ENCODE peak calls at places on chromosomes 1 and 21, in six cellular contexts. M is WTC11, X is AG10803, Z is lung, Q is tibial artery, T is brain microvascular endothelial cell. I is an unnamed sample.
A peak's percentile ranks its signal among the peaks of the same experiment; 100 is the strongest.

GRCh38 chr21:40793057-40793456 is 53.9 kb downstream of the DSCAM start:
- DNase-seq in Z (no peak), Q (no peak), X (peak; percentile 49), M (no peak), T (no peak), I (no peak)

GRCh38 chr1:172742599-172743500 is 83.9 kb downstream of the FASLG start:
- DNase-seq in X (peak; percentile 43), M (no peak), T (peak; percentile 38), Q (no peak), Z (no peak), I (no peak)

GRCh38 chr1:186183219-186183618 is 191.8 kb downstream of the TPR start:
- DNase-seq in Q (peak; percentile 72), M (no peak), X (peak; percentile 84), T (peak; percentile 84), Z (no peak), I (no peak)

GRCh38 chr1:68331117-68331865 is 99.0 kb upstream of the WLS start:
- DNase-seq in Z (no peak), Q (no peak), X (peak; percentile 90), T (peak; percentile 67), M (no peak), I (no peak)

GRCh38 chr1:36137776-36138175 is 11.5 kb downstream of the TRAPPC3 start:
- DNase-seq in Z (no peak), T (no peak), X (no peak), M (no peak), Q (no peak), I (no peak)

GRCh38 chr21:44310628-44311027 is 10.8 kb downstream of the PFKL start:
- DNase-seq in T (no peak), Z (no peak), Q (no peak), M (no peak), X (no peak), I (no peak)

GRCh38 chr1:246691622-246692495 is 32.4 kb upstream of the SCCPDH start:
- DNase-seq in M (no peak), Q (no peak), T (no peak), Z (no peak), X (peak; percentile 32), I (no peak)

GRCh38 chr1:84998642-84999280 is 1.8 kb upstream of the MCOLN2 start:
- DNase-seq in X (no peak), T (no peak), Q (no peak), Z (no peak), M (no peak), I (no peak)

GRCh38 chr1:172399369-172400072 is 21.0 kb upstream of the C1orf105 start:
- DNase-seq in T (peak; percentile 94), X (peak; percentile 100), Q (peak; percentile 76), M (no peak), Z (peak; percentile 43), I (peak; percentile 81)

GRCh38 chr1:76759950-76760349 is 107.3 kb upstream of the ST6GALNAC5 start:
- DNase-seq in Z (peak; percentile 73), X (peak; percentile 40), T (peak; percentile 1), Q (no peak), M (no peak), I (no peak)

GRCh38 chr1:119279441-119280415 is 88.9 kb upstream of the HAO2 start:
- DNase-seq in T (peak; percentile 89), M (no peak), X (peak; percentile 94), Q (no peak), Z (no peak), I (no peak)

GRCh38 chr1:206821493-206821892 is 43.9 kb upstream of the IL20 start:
- DNase-seq in X (no peak), M (no peak), T (no peak), Q (no peak), Z (no peak), I (no peak)

GRCh38 chr1:51564124-51564523 is 45.1 kb upstream of the EPS15 start:
- DNase-seq in M (no peak), Q (no peak), T (peak; percentile 51), X (peak; percentile 36), Z (no peak), I (no peak)

GRCh38 chr1:169741666-169742394 is 8.0 kb upstream of the SELE start:
- DNase-seq in T (peak; percentile 63), X (peak; percentile 69), Q (no peak), M (no peak), Z (peak; percentile 48), I (no peak)

GRCh38 chr1:25091671-25092070 is 140.6 kb downstream of the SYF2 start:
- DNase-seq in Q (no peak), M (no peak), Z (no peak), T (no peak), X (peak; percentile 10), I (no peak)

GRCh38 chr1:23622284-23622683 is 63.0 kb upstream of the ID3 start:
- DNase-seq in Q (no peak), T (no peak), Z (no peak), M (no peak), X (no peak), I (no peak)

GRCh38 chr1:184854456-184855180 is 100.0 kb upstream of the EDEM3 start:
- DNase-seq in X (peak; percentile 68), Q (no peak), T (peak; percentile 43), Z (no peak), M (no peak), I (no peak)

GRCh38 chr1:96579639-96580038 is 141.9 kb upstream of the PTBP2 start:
- DNase-seq in X (no peak), M (no peak), Q (no peak), T (no peak), Z (no peak), I (no peak)

GRCh38 chr1:202105571-202106339 is 17.0 kb upstream of the GPR37L1 start:
- DNase-seq in T (peak; percentile 64), Q (no peak), M (peak; percentile 83), X (peak; percentile 21), Z (no peak), I (no peak)

GRCh38 chr1:2612591-2613365 is 20.0 kb downstream of the MMEL1 start:
- DNase-seq in X (no peak), Q (no peak), M (peak; percentile 9), T (no peak), Z (no peak), I (peak; percentile 55)

GRCh38 chr1:229406798-229407197 is 27.1 kb downstream of the ACTA1 start:
- DNase-seq in T (no peak), X (no peak), M (peak; percentile 36), Z (no peak), Q (no peak), I (no peak)

GRCh38 chr1:163535807-163536206 is 214.1 kb downstream of the NUF2 start:
- DNase-seq in T (peak; percentile 5), Q (no peak), X (peak; percentile 56), M (no peak), Z (no peak), I (no peak)

GRCh38 chr1:170426596-170426995 is 105.4 kb upstream of the GORAB start:
- DNase-seq in Z (no peak), X (no peak), T (no peak), M (peak; percentile 26), Q (no peak), I (no peak)

GRCh38 chr1:21338568-21339401 is 48.5 kb upstream of the ECE1 start:
- DNase-seq in T (no peak), X (no peak), Q (peak; percentile 93), Z (no peak), M (no peak), I (peak; percentile 91)

GRCh38 chr1:199691540-199691939 is 336.0 kb upstream of the NR5A2 start:
- DNase-seq in M (no peak), T (peak; percentile 45), X (peak; percentile 89), Z (no peak), Q (no peak), I (no peak)

GRCh38 chr1:3504823-3505155 is 50.3 kb downstream of the ARHGEF16 start:
- DNase-seq in Q (peak; percentile 81), X (no peak), M (no peak), T (no peak), Z (no peak), I (no peak)

DNA sequence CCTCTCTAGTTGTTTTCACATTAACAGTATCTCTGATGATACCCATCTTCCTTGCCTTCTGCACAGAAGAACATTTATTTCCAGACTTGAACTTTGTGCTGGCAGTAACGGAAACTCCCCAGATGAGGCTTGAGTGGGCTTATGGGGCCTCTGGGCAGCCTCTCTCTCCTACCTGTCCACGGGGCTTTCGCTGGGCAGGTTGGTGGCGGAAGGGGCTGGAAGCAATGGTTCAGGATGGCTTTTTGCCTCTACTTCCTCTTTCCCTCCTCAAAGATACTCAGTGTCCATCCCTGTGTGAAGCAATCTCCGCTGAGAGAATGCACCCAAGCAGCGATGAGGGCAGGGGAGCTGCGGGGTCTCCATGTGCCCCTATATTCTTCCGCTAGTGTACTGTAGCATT is 348.2 kb downstream of the HLX start:
- DNase-seq in Q (no peak), M (no peak), T (no peak), X (no peak), Z (no peak), I (no peak)
- TF ChIP-seq CTCF in Q (no peak), M (no peak), T (no peak), X (no peak), Z (no peak), I (no peak)

DNA sequence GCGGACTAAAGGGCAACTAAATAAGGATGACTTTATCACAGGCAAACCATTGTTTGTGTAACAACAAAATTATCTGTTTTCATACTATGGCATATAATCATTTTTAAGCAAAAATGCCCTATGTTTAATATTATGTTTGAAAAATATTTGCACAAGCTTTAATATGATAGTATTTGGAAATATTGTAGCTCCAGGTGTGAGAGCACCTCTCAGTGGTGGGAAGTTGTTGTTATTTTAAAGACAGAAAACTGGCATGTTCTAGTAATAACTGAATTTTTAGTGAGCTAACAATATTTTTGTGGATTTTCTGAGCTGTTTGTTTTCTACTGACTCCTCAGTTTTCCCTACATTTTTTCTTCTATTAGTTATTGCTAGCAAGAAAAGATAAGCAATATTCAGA is 578.8 kb downstream of the KCNT2 start:
- DNase-seq in M (no peak), Z (no peak), X (no peak), Q (no peak), T (no peak), I (no peak)
- TF ChIP-seq CTCF in M (no peak), Z (no peak), X (no peak), Q (no peak), T (no peak), I (no peak)

GRCh38 chr1:197557302-197557701 is 218.0 kb downstream of the DENND1B start:
- DNase-seq in T (peak; percentile 5), M (no peak), X (peak; percentile 7), Z (no peak), Q (no peak), I (no peak)

GRCh38 chr1:197561041-197561440 is 214.2 kb downstream of the DENND1B start:
- DNase-seq in Z (no peak), X (no peak), T (no peak), M (no peak), Q (no peak), I (no peak)

GRCh38 chr1:197559244-197559643 is 216.0 kb downstream of the DENND1B start:
- DNase-seq in Z (no peak), Q (no peak), T (no peak), M (no peak), X (no peak), I (no peak)

DNA sequence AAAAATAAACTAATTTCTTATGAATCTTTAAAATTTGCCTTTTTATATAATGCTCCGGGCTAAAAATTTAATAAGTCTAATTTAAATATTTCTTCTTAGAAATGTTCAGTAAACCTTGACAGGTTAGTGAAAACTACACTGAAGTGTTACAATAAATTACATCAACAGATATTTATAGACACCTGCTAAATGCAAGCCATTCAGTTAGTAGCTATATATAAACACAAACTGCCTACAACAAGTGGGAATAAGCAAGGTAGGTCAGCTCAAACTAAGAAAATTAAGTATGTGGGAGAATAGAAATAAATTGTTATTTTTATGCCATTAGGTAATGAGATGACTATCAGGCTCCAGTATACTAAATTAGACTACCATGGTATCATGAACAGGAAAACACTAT is 215.6 kb downstream of the DENND1B start:
- DNase-seq in T (no peak), Q (no peak), X (no peak), M (no peak), Z (no peak), I (no peak)
- TF ChIP-seq CTCF in T (no peak), Q (no peak), X (no peak), M (no peak), Z (no peak), I (no peak)

GRCh38 chr1:194935864-194936263 is 1672.4 kb downstream of the KCNT2 start:
- DNase-seq in T (no peak), Z (no peak), Q (no peak), M (peak; percentile 22), X (no peak), I (no peak)
- TF ChIP-seq CTCF in T (no peak), Z (no peak), Q (no peak), M (no peak), X (no peak), I (no peak)

I was measured in coronary artery.